ENCODE peak calls at places on chromosomes 5 and 9, in nine cellular contexts. S is activated effector memory CD4-positive, alpha-beta T cell treated with anti-CD3 and anti-CD28 coated beads, Interleukin-2, amount 50 U/mL, for 16 hours; O is left cardiac atrium; I is T-helper 17 cell; F is AG04450; Y is upper lobe of right lung; H is adrenal gland; C is PC-9; P is stimulated activated CD4-positive, alpha-beta T cell treated with anti-CD3 and anti-CD28 coated beads, TNF-alpha, amount 100 ng/mL, for 4 hours. M is an unnamed sample.
A peak's percentile ranks its signal among the peaks of the same experiment; 100 is the strongest.

GRCh38 chr5:36450229-36451024 is 148.7 kb upstream of the RANBP3L start:
- DNase-seq in P (no peak), H (no peak), I (no peak), Y (no peak), C (peak; percentile 78), O (no peak), F (no peak), S (no peak), M (no peak)

GRCh38 chr5:35971186-35971877 is 19.9 kb downstream of the UGT3A1 start:
- DNase-seq in P (no peak), I (no peak), F (no peak), S (no peak), H (no peak), Y (no peak), C (no peak), O (no peak), M (no peak)

GRCh38 chr5:100130307-100130706 is 404.9 kb upstream of the FAM174A start:
- DNase-seq in P (no peak), C (no peak), Y (no peak), H (no peak), I (no peak), F (no peak), O (no peak), S (no peak), M (no peak)

GRCh38 chr5:167920589-167920988 is 370.9 kb upstream of the WWC1 start:
- DNase-seq in H (no peak), S (no peak), F (no peak), O (no peak), C (peak; percentile 75), I (no peak), P (no peak), Y (no peak), M (no peak)

GRCh38 chr5:178293400-178293799 is 60.8 kb upstream of the PHYKPL start:
- DNase-seq in F (no peak), C (no peak), H (no peak), I (no peak), S (peak; percentile 44), O (no peak), Y (peak; percentile 35), P (no peak), M (no peak)

GRCh38 chr5:169003721-169004481 is 297.0 kb downstream of the SLIT3 start:
- DNase-seq in S (no peak), O (no peak), Y (no peak), P (no peak), H (no peak), I (no peak), C (no peak), F (no peak), M (no peak)

GRCh38 chr5:131786036-131786435 is 10.8 kb downstream of the FNIP1 start:
- DNase-seq in I (no peak), S (no peak), O (no peak), P (no peak), H (no peak), C (no peak), F (no peak), Y (no peak), M (no peak)

GRCh38 chr9:130768265-130768664 is 66.8 kb upstream of the ABL1 start:
- DNase-seq in C (no peak), F (no peak), S (no peak), I (no peak), Y (no peak), P (no peak), H (no peak), O (no peak), M (no peak)

GRCh38 chr5:113489299-113489698 is 1.0 kb upstream of the MCC start:
- DNase-seq in S (no peak), P (no peak), F (peak; percentile 95), Y (no peak), H (peak; percentile 57), I (no peak), C (peak; percentile 95), O (peak; percentile 28), M (no peak)

GRCh38 chr5:321233-321725 is at the start of gene AHRR:
- DNase-seq in O (peak; percentile 69), Y (peak; percentile 84), I (no peak), F (no peak), S (peak; percentile 84), H (peak; percentile 60), C (no peak), P (no peak), M (no peak)

M was measured in T-helper 9 cell.